ENCODE peak calls at places on chromosome 16, in nine cellular contexts. F, U, Y, E, N, Z, G, M and I are unnamed samples.

GRCh38 chr16:49643429-49644142 is 212.3 kb downstream of the ZNF423 start:
- DNase-seq in F (no peak), U (no peak), Y (no peak), E (no peak), N (no peak), Z (no peak), G (no peak), M (no peak), I (no peak)

GRCh38 chr16:24674877-24675276 is 54.6 kb upstream of the TNRC6A start:
- DNase-seq in F (no peak), U (no peak), Y (no peak), E (no peak), N (no peak), Z (no peak), G (no peak), M (no peak), I (no peak)

GRCh38 chr16:54178491-54178976 is 108.1 kb downstream of the IRX3 start:
- DNase-seq in F (no peak), U (no peak), Y (no peak), E (no peak), N (no peak), Z (no peak), G (no peak), M (no peak), I (no peak)

GRCh38 chr16:55901756-55902155 is 26.6 kb upstream of the CES5A start:
- DNase-seq in F (no peak), U (no peak), Y (no peak), E (no peak), N (no peak), Z (no peak), G (no peak), M (no peak), I (no peak)

GRCh38 chr16:13068912-13069583 is 167.7 kb downstream of the SHISA9 start:
- DNase-seq in F (no peak), U (no peak), Y (no peak), E (no peak), N (no peak), Z (no peak), G (no peak), M (no peak), I (no peak)

GRCh38 chr16:10641953-10642949 is 52.5 kb downstream of the TEKT5 start:
- DNase-seq in F (no peak), U (no peak), Y (no peak), E (no peak), N (no peak), Z (no peak), G (no peak), M (no peak), I (no peak)

GRCh38 chr16:78894872-78895271 is 705.7 kb downstream of the MAF start:
- DNase-seq in F (no peak), U (no peak), Y (no peak), E (peak; percentile 28), N (no peak), Z (no peak), G (no peak), M (peak; percentile 39), I (no peak)

GRCh38 chr16:54923988-54924387 is 6.7 kb upstream of the IRX5 start:
- DNase-seq in F (no peak), U (no peak), Y (no peak), E (no peak), N (no peak), Z (no peak), G (no peak), M (no peak), I (no peak)

GRCh38 chr16:57379579-57379978 is 7.3 kb downstream of the CX3CL1 start:
- DNase-seq in F (no peak), U (no peak), Y (no peak), E (no peak), N (no peak), Z (no peak), G (no peak), M (no peak), I (no peak)

GRCh38 chr16:30054959-30055553 is 10.5 kb upstream of the ALDOA start:
- DNase-seq in F (peak; percentile 81), U (no peak), Y (peak; percentile 63), E (no peak), N (no peak), Z (peak; percentile 42), G (peak; percentile 84), M (peak; percentile 77), I (peak; percentile 51)

GRCh38 chr16:16163571-16163970 is 59.7 kb downstream of the ABCC6 start:
- DNase-seq in F (no peak), U (no peak), Y (no peak), E (no peak), N (no peak), Z (no peak), G (no peak), M (no peak), I (no peak)

GRCh38 chr16:30473231-30474061 is 904 bp downstream of the ITGAL start:
- DNase-seq in F (no peak), U (no peak), Y (no peak), E (peak; percentile 49), N (no peak), Z (peak; percentile 57), G (no peak), M (no peak), I (peak; percentile 31)

GRCh38 chr16:27386674-27387073 is 15.3 kb upstream of the IL21R start:
- DNase-seq in F (no peak), U (no peak), Y (no peak), E (no peak), N (no peak), Z (no peak), G (no peak), M (no peak), I (no peak)

GRCh38 chr16:27385398-27385797 is 16.6 kb upstream of the IL21R start:
- DNase-seq in F (no peak), U (no peak), Y (no peak), E (no peak), N (no peak), Z (no peak), G (no peak), M (no peak), I (no peak)

GRCh38 chr16:27387724-27388123 is 14.2 kb upstream of the IL21R start:
- DNase-seq in F (no peak), U (no peak), Y (no peak), E (no peak), N (no peak), Z (no peak), G (no peak), M (no peak), I (no peak)

GRCh38 chr16:27390157-27390556 is 11.8 kb upstream of the IL21R start:
- DNase-seq in F (no peak), U (no peak), Y (no peak), E (no peak), N (no peak), Z (no peak), G (no peak), M (no peak), I (no peak)

GRCh38 chr16:27389272-27389961 is 12.6 kb upstream of the IL21R start:
- DNase-seq in F (no peak), U (no peak), Y (no peak), E (no peak), N (no peak), Z (no peak), G (no peak), M (no peak), I (no peak)
- H3K9me3 ChIP-seq in F (peaks cover 8% of the 10 kb centered on the region), U (peaks cover 5% of the 10 kb centered on the region), Y (peaks cover 43% of the 10 kb centered on the region), E (peaks cover under 1% of the 10 kb centered on the region), N (no peaks in the 10 kb centered on the region), Z (no peaks in the 10 kb centered on the region), G (no peaks in the 10 kb centered on the region), M (peaks cover 26% of the 10 kb centered on the region), I (no peaks in the 10 kb centered on the region)

DNA sequence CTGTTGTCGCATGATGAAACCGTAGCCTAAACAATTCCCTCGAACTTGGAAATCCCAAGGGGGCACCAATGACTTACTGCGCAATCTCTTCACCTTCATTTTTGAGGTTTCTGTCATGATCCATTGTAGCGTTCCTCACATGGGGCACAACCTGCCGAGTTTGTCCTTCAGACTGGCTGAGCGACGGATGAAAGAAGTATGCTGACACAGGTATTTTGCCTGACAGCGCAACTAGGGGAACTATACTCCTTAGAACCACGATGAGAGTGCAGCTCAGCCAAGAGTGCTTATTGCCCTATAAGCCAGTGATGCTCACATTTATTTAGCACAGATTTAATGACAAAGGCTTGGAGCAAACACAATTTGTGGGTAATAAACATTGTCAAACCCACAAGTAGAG is 106.3 kb upstream of the ZNF267 start:
- DNase-seq in F (no peak), U (no peak), Y (no peak), E (no peak), N (no peak), Z (no peak), G (no peak), M (no peak), I (no peak)
- H3K9me3 ChIP-seq in F (peaks cover 68% of the 10 kb centered on the region), U (peaks cover 55% of the 10 kb centered on the region), Y (peaks cover 16% of the 10 kb centered on the region), E (peaks cover 64% of the 10 kb centered on the region), N (no peaks in the 10 kb centered on the region), Z (peaks cover 53% of the 10 kb centered on the region), G (peaks cover under 1% of the 10 kb centered on the region), M (peaks cover 100% of the 10 kb centered on the region), I (peaks cover 32% of the 10 kb centered on the region)

GRCh38 chr16:84699712-84700517 is at the start of gene USP10:
- DNase-seq in F (peak; percentile 88), U (no peak), Y (peak; percentile 89), E (peak; percentile 85), N (peak; percentile 77), Z (peak; percentile 84), G (peak; percentile 79), M (peak; percentile 86), I (peak; percentile 90)
- H3K9me3 ChIP-seq in F (no peaks in the 10 kb centered on the region), U (no peaks in the 10 kb centered on the region), Y (no peaks in the 10 kb centered on the region), E (no peaks in the 10 kb centered on the region), N (no peaks in the 10 kb centered on the region), Z (no peaks in the 10 kb centered on the region), G (no peaks in the 10 kb centered on the region), M (no peaks in the 10 kb centered on the region), I (no peaks in the 10 kb centered on the region)

GRCh38 chr16:3295209-3295608 is 10.0 kb downstream of the TIGD7 start:
- DNase-seq in F (no peak), U (no peak), Y (no peak), E (no peak), N (no peak), Z (no peak), G (no peak), M (no peak), I (no peak)
- H3K9me3 ChIP-seq in F (peaks cover 97% of the 10 kb centered on the region), U (peaks cover 70% of the 10 kb centered on the region), Y (no peaks in the 10 kb centered on the region), E (peaks cover 35% of the 10 kb centered on the region), N (no peaks in the 10 kb centered on the region), Z (peaks cover 53% of the 10 kb centered on the region), G (no peaks in the 10 kb centered on the region), M (peaks cover 98% of the 10 kb centered on the region), I (peaks cover 19% of the 10 kb centered on the region)

DNA sequence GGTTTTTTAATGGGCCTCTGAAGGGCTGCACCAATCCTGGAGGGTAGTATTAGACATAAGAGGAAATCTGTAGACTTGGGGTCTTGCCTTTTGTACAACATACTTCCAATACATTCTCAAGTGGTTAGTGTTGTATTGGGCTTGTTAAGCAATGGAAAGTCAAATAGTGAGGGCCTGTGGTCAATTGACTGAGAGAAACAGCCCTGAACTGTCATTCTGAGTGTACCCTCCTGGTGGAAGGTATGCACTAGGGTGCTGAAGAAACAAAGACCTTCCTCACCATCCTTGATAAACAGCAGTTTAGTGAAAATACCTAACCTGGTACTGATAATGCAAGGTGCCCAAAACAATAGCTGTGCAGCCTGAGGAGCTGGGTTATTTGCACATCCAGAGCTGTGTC is 22.2 kb downstream of the OR2C1 start:
- DNase-seq in F (no peak), U (no peak), Y (no peak), E (no peak), N (no peak), Z (no peak), G (no peak), M (no peak), I (no peak)
- H3K9me3 ChIP-seq in F (peaks cover 93% of the 10 kb centered on the region), U (peaks cover 52% of the 10 kb centered on the region), Y (no peaks in the 10 kb centered on the region), E (peaks cover 33% of the 10 kb centered on the region), N (peaks cover 26% of the 10 kb centered on the region), Z (peaks cover 34% of the 10 kb centered on the region), G (peaks cover 5% of the 10 kb centered on the region), M (no peaks in the 10 kb centered on the region), I (peaks cover 23% of the 10 kb centered on the region)